ENCODE peak calls at places on chromosomes 16 and 17, in four cellular contexts. L is Peyer's patch, M is breast epithelium, G is uterus. Y is an unnamed sample.

GRCh38 chr17:74201250-74201649 is 2.2 kb upstream of the RPL38 start:
- DNase-seq in L (no peak), M (no peak), G (no peak), Y (no peak)

GRCh38 chr16:17970366-17970765 is 366.2 kb downstream of the NPIPA8 start:
- DNase-seq in L (no peak), M (no peak), G (no peak), Y (no peak)

GRCh38 chr17:82006468-82007227 is 16.0 kb downstream of the CENPX start:
- DNase-seq in L (no peak), M (no peak), G (peak; percentile 73), Y (no peak)

GRCh38 chr16:81891734-81892364 is 112.8 kb downstream of the PLCG2 start:
- DNase-seq in L (no peak), M (no peak), G (no peak), Y (no peak)

GRCh38 chr17:50479522-50480141 is 972 bp downstream of the RSAD1 start:
- DNase-seq in L (peak; percentile 86), M (peak; percentile 75), G (peak; percentile 66), Y (peak; percentile 93)

GRCh38 chr16:22092143-22092933 is at the start of gene VWA3A:
- DNase-seq in L (no peak), M (no peak), G (no peak), Y (peak; percentile 88)

GRCh38 chr17:43367588-43368242 is 31.1 kb upstream of the ARL4D start:
- DNase-seq in L (no peak), M (no peak), G (peak; percentile 36), Y (no peak)

GRCh38 chr17:18291718-18292540 is 22.9 kb downstream of the TOP3A start:
- DNase-seq in L (no peak), M (no peak), G (no peak), Y (no peak)

GRCh38 chr16:68490829-68491575 is 42.7 kb upstream of the SMPD3 start:
- DNase-seq in L (peak; percentile 85), M (peak; percentile 70), G (no peak), Y (no peak)

GRCh38 chr16:30767767-30768465 is 5.8 kb downstream of the RNF40 start:
- DNase-seq in L (peak; percentile 47), M (no peak), G (no peak), Y (no peak)

DNA sequence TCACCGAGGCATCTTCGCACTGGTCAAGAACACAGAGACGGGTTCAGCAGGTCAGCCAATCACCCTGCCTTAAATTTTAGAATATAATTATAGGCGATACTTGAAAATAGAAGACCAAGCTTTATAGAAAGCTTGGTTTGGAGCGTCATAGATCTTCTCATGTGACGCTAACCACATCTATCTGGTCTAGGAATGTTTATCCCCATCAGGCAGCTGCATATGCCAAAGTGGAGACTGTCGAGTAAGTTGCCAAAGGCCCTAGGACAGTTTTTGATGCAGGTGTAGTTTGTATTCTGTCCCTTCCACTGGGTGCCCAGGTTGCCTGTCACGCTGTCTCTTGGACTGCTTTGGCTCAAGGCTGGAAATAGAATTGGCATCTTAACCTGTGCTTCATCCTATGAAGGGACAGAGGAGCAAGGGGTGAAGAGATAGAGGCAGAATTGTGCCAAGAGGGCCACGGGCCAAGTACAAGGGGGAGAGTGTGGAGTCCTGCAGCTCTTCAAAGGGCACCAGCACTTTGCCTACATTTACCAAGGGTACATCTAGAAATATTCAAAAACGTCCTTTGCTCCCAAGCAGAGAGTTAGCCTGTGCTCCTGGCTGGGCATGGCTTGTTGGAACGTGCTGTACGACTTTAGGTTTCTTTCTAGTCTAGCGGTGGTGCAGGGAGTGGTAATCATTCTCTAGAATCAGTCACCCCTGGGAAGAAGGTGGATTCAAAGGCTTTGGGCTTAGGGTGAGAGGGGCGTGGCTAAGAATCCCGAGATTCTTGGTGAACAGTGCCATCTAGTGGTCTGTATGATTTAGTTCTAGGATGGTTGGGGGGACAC is 5.3 kb upstream of the WIPI1 start:
- DNase-seq in L (peak; percentile 50), M (no peak), G (peak; percentile 72), Y (no peak)
- TF ChIP-seq POLR2A in L (no peak), M (no peak), G (no peak), Y (no peak)

GRCh38 chr16:66606000-66606751 is 1.7 kb downstream of the CMTM3 start:
- DNase-seq in L (no peak), M (no peak), G (no peak), Y (no peak)
- H3K4me3 ChIP-seq in L (peak overlapping the region; percentile 75), M (peak overlapping the region; percentile 76), G (peak overlapping the region; percentile 67), Y (peak overlapping the region; percentile 70)

GRCh38 chr17:79700574-79700973 is 30.2 kb upstream of the ENPP7 start:
- DNase-seq in L (no peak), M (no peak), G (no peak), Y (no peak)

GRCh38 chr17:79702071-79702470 is 28.7 kb upstream of the ENPP7 start:
- DNase-seq in L (no peak), M (no peak), G (no peak), Y (no peak)

GRCh38 chr17:79698086-79698690 is 32.6 kb upstream of the ENPP7 start:
- DNase-seq in L (no peak), M (no peak), G (no peak), Y (no peak)

GRCh38 chr17:79696159-79696982 is 34.4 kb upstream of the ENPP7 start:
- DNase-seq in L (no peak), M (no peak), G (no peak), Y (no peak)

GRCh38 chr17:79699386-79700036 is 31.2 kb upstream of the ENPP7 start:
- DNase-seq in L (no peak), M (no peak), G (no peak), Y (no peak)
- H3K27ac ChIP-seq in L (no peak overlapping the region), M (no peak overlapping the region), G (no peak overlapping the region), Y (no peak overlapping the region)

GRCh38 chr17:40557531-40558299 is 7.6 kb downstream of the CCR7 start:
- DNase-seq in L (peak; percentile 40), M (no peak), G (no peak), Y (peak; percentile 81)
- TF ChIP-seq POLR2A in L (no peak), M (no peak), G (no peak), Y (no peak)

GRCh38 chr17:7448461-7448860 is 3.6 kb downstream of the CHRNB1 start:
- DNase-seq in L (no peak), M (no peak), G (no peak), Y (no peak)
- H3K4me3 ChIP-seq in L (no peak overlapping the region), M (no peak overlapping the region), G (no peak overlapping the region), Y (no peak overlapping the region)

GRCh38 chr17:11622468-11622867 is 24.2 kb downstream of the DNAH9 start:
- DNase-seq in L (no peak), M (no peak), G (no peak), Y (no peak)

GRCh38 chr17:11624968-11625367 is 26.7 kb downstream of the DNAH9 start:
- DNase-seq in L (no peak), M (no peak), G (no peak), Y (no peak)

DNA sequence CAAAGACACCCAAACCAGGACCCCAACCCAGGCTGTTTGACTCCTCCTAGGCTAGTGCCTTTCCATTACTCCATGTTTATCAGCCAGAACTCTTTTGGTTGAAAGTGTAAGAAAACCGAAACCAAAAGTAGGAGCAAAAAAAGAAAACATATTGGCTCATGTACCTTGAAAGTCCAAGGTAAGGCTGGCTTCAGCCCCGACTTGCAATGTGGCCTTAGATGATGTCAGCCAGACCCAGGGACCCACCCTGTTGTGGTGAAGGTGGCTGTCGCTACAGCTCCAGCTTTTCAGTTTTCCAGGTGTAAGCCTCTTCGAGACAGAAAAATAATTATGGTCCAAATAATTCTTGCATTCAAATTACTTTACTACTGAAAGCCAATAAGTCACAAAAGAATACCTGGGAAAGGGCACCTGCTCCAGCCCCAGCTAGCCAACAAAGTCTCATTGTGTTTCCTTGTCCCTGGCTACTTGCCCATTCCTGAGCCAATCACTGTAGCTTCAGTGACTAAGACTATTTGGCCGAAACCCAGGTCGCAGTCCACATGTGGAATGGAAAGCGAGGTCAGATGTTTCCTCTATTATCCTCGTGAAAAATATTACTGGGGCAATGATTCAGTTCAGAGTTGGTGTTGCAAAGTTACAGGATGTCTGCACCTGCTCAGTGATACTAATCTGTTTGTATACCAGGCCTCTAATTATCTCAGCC is 20.7 kb downstream of the DNAH9 start:
- DNase-seq in L (peak; percentile 59), M (peak; percentile 71), G (peak; percentile 61), Y (no peak)
- H3K27ac ChIP-seq in L (no peak overlapping the region), M (peak overlapping the region; percentile 75), G (no peak overlapping the region), Y (no peak overlapping the region)

GRCh38 chr17:61376931-61377838 is 22.5 kb upstream of the TBX2 start:
- DNase-seq in L (peak; percentile 16), M (no peak), G (no peak), Y (no peak)
- TF ChIP-seq POLR2A in L (no peak), M (no peak), G (no peak), Y (no peak)